ENCODE peak calls at places on chromosomes 2 and 18, in ten cellular contexts. D is neuronal stem cell, E is uterus, I is left ventricle myocardium inferior, Z is hepatocyte, G is breast epithelium, T is lung, W is IMR-90, O is OCI-LY7, P is heart left ventricle. H is an unnamed sample.

GRCh38 chr2:6945087-6945813 is 28.0 kb downstream of the RNF144A start:
- DNase-seq in D (no peak), E (no peak), I (no peak), Z (no peak), G (no peak), T (peak), W (no peak), O (no peak), P (no peak), H (no peak)

GRCh38 chr2:218962859-218963492 is 3.5 kb downstream of the CDK5R2 start:
- DNase-seq in D (peak), E (peak), I (peak), Z (peak), G (no peak), T (peak), W (peak), O (no peak), P (peak), H (peak)

GRCh38 chr2:60868589-60869273 is 12.6 kb upstream of the REL start:
- DNase-seq in D (no peak), E (no peak), I (no peak), Z (no peak), G (no peak), T (no peak), W (no peak), O (no peak), P (no peak), H (no peak)

GRCh38 chr2:202718614-202719013 is 83.8 kb downstream of the FAM117B start:
- DNase-seq in D (no peak), E (no peak), I (no peak), Z (peak), G (no peak), T (no peak), W (peak), O (no peak), P (no peak), H (no peak)

GRCh38 chr2:152336103-152336853 is 1.3 kb downstream of the FMNL2 start:
- DNase-seq in D (peak), E (peak), I (peak), Z (peak), G (no peak), T (peak), W (peak), O (no peak), P (peak), H (peak)

GRCh38 chr2:102540882-102541281 is 67.9 kb downstream of the SLC9A4 start:
- DNase-seq in D (no peak), E (no peak), I (no peak), Z (peak), G (no peak), T (no peak), W (no peak), O (no peak), P (no peak), H (no peak)

GRCh38 chr18:80175451-80176235 is 66.6 kb downstream of the ADNP2 start:
- DNase-seq in D (no peak), E (no peak), I (no peak), Z (no peak), G (no peak), T (no peak), W (no peak), O (no peak), P (peak), H (no peak)

GRCh38 chr2:189129971-189130370 is 49.6 kb downstream of the COL5A2 start:
- DNase-seq in D (no peak), E (no peak), I (no peak), Z (no peak), G (no peak), T (no peak), W (peak), O (no peak), P (no peak), H (no peak)

GRCh38 chr2:239106314-239106908 is 258.5 kb downstream of the TWIST2 start:
- DNase-seq in D (peak), E (no peak), I (peak), Z (peak), G (no peak), T (no peak), W (peak), O (peak), P (no peak), H (peak)

GRCh38 chr18:25736516-25736915 is 353.9 kb downstream of the SS18 start:
- DNase-seq in D (no peak), E (no peak), I (no peak), Z (no peak), G (no peak), T (no peak), W (peak), O (no peak), P (no peak), H (no peak)

GRCh38 chr2:167331636-167332232 is 443.5 kb downstream of the XIRP2 start:
- DNase-seq in D (peak), E (no peak), I (no peak), Z (peak), G (no peak), T (no peak), W (no peak), O (no peak), P (peak), H (no peak)

GRCh38 chr2:9112079-9112721 is 94.4 kb upstream of the ASAP2 start:
- DNase-seq in D (no peak), E (peak), I (no peak), Z (peak), G (no peak), T (peak), W (peak), O (no peak), P (no peak), H (peak)

GRCh38 chr18:23337599-23338444 is 115.3 kb upstream of the RIOK3 start:
- DNase-seq in D (no peak), E (no peak), I (no peak), Z (peak), G (no peak), T (no peak), W (peak), O (no peak), P (no peak), H (no peak)

GRCh38 chr18:30486856-30487255 is 555.7 kb downstream of the DSC3 start:
- DNase-seq in D (no peak), E (no peak), I (no peak), Z (no peak), G (no peak), T (no peak), W (no peak), O (no peak), P (no peak), H (no peak)

GRCh38 chr2:234593636-234594035 is 96.8 kb upstream of the ARL4C start:
- DNase-seq in D (no peak), E (no peak), I (no peak), Z (no peak), G (no peak), T (no peak), W (peak), O (no peak), P (no peak), H (no peak)

GRCh38 chr2:203328735-203329549 is 748 bp downstream of the ABI2 start:
- DNase-seq in D (peak), E (peak), I (peak), Z (peak), G (no peak), T (peak), W (peak), O (peak), P (peak), H (peak)

GRCh38 chr18:74506405-74507119 is 10.4 kb downstream of the CNDP2 start:
- DNase-seq in D (no peak), E (no peak), I (no peak), Z (peak), G (no peak), T (no peak), W (peak), O (no peak), P (no peak), H (no peak)

GRCh38 chr18:74508366-74508765 is 12.2 kb downstream of the CNDP2 start:
- DNase-seq in D (no peak), E (no peak), I (no peak), Z (no peak), G (no peak), T (no peak), W (no peak), O (no peak), P (no peak), H (no peak)

GRCh38 chr18:74507927-74508326 is 11.8 kb downstream of the CNDP2 start:
- DNase-seq in D (no peak), E (no peak), I (no peak), Z (no peak), G (no peak), T (no peak), W (no peak), O (no peak), P (no peak), H (no peak)

GRCh38 chr18:74508821-74509225 is 12.7 kb downstream of the CNDP2 start:
- DNase-seq in D (no peak), E (no peak), I (no peak), Z (peak), G (no peak), T (no peak), W (no peak), O (no peak), P (no peak), H (no peak)

DNA sequence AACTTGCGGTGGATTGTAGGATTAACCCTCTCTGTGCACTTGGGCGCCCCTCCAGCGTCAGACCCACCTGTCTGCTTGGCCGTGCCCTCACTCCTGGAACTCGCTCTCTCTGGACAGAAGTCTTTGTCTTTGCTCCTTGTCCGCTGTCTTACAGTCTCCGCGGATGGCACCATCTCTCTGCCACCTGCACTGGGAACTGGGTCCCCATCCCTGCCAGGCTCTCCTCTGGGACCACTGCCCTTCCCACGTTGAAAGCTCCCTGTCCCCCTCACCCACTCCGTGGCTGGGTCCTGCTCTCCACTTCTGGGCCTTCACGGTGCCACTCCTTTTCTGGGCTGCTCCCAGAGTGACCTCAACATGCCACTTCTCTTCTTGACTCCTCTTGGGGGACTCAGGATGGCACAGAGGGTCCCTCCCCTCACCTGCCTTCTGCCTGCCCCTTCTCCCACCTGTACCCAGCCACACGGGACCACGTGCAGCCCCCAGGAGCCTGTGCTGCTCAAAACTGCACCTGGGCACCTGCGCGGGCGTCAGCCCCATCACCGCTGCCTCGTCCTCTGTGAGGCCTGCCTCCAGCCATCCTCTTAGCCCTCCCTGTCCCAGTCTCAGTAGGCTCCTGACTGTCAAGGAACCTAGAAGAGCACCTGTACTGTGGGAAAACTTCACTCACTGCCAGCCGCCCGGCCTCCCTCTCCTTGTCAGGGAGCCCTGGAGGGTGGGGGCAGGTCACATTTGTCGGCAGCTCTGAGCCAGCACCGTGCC is 11.1 kb downstream of the CNDP2 start:
- DNase-seq in D (no peak), E (no peak), I (no peak), Z (no peak), G (no peak), T (no peak), W (no peak), O (no peak), P (no peak), H (no peak)
- H3K27ac ChIP-seq in D (no peak), E (no peak), I (no peak), Z (no peak), G (no peak), T (no peak), W (no peak), O (no peak), P (no peak), H (peak)

GRCh38 chr18:49564435-49564834 is 2.6 kb downstream of the LIPG start:
- DNase-seq in D (no peak), E (no peak), I (no peak), Z (no peak), G (no peak), T (no peak), W (no peak), O (no peak), P (no peak), H (no peak)
- H3K4me3 ChIP-seq in D (no peak), E (no peak), I (no peak), Z (peak), G (no peak), T (no peak), W (no peak), O (no peak), P (no peak), H (no peak)

GRCh38 chr2:43605851-43606250 is 10.0 kb upstream of the THADA start:
- DNase-seq in D (no peak), E (no peak), I (no peak), Z (no peak), G (no peak), T (no peak), W (peak), O (no peak), P (no peak), H (no peak)

GRCh38 chr2:43612944-43613343 is 17.1 kb upstream of the THADA start:
- DNase-seq in D (no peak), E (peak), I (no peak), Z (no peak), G (no peak), T (peak), W (no peak), O (no peak), P (no peak), H (no peak)

GRCh38 chr2:43611987-43612894 is 16.4 kb upstream of the THADA start:
- DNase-seq in D (peak), E (peak), I (peak), Z (peak), G (peak), T (peak), W (peak), O (peak), P (peak), H (peak)

GRCh38 chr2:43610361-43610760 is 14.5 kb upstream of the THADA start:
- DNase-seq in D (no peak), E (no peak), I (no peak), Z (no peak), G (no peak), T (no peak), W (no peak), O (no peak), P (no peak), H (no peak)

DNA sequence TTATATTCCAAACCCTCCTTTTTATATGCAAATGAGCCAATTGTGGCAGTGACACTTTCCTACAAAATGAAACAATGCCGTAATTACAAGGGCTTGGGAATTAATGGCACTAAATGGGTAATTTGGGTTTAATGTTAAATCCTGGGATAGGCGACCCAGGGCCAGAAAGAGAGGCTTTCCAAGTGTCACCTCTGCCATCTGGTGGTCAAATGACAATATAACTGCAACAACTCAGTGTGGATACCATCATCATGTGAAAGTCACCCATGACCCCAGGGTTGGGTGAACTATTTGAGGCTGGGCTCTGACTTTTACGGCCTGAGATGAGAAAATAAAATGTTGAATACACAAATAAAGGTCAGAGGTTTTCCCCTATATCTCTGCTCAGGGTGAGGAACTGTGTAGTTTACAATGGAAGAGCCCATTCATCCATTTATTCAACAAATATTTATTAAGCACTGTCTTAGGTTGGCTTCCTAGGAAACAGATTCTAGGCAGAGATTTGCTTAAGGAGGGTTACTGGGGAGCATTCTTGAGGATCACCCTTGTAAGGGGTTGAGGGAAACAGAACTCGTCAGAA is 13.6 kb upstream of the THADA start:
- DNase-seq in D (peak), E (peak), I (no peak), Z (peak), G (no peak), T (no peak), W (peak), O (peak), P (no peak), H (peak)
- H3K27ac ChIP-seq in D (no peak), E (no peak), I (no peak), Z (no peak), G (no peak), T (no peak), W (no peak), O (no peak), P (no peak), H (no peak)

GRCh38 chr2:20419752-20420151 is 27.1 kb upstream of the RHOB start:
- DNase-seq in D (no peak), E (no peak), I (no peak), Z (no peak), G (no peak), T (no peak), W (no peak), O (no peak), P (no peak), H (no peak)

GRCh38 chr2:20419007-20419576 is 27.8 kb upstream of the RHOB start:
- DNase-seq in D (no peak), E (no peak), I (no peak), Z (peak), G (peak), T (no peak), W (peak), O (no peak), P (peak), H (no peak)

GRCh38 chr2:20421336-20421987 is 25.4 kb upstream of the RHOB start:
- DNase-seq in D (no peak), E (no peak), I (no peak), Z (no peak), G (no peak), T (no peak), W (no peak), O (no peak), P (no peak), H (no peak)

GRCh38 chr2:20416723-20417122 is 30.2 kb upstream of the RHOB start:
- DNase-seq in D (no peak), E (no peak), I (no peak), Z (no peak), G (no peak), T (no peak), W (no peak), O (no peak), P (no peak), H (no peak)

DNA sequence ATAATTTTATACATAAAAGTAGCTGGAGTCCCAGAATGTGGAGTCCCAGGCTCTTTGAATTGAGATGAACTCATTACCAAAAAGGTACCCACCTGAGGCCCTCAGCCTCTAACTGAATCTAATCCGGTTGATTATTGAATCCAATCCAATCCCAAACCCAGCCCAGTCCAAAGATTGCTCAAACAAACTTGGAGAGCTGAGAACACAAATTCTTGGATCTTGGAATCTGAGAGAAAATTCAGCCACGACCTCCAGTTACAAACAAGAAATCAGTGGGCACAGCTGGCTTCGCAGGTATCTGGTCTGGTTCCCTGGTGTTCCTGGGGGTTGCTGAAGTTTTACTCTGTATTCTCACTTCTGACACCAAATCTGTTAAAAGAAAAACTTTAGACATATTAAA is 28.4 kb upstream of the RHOB start:
- DNase-seq in D (no peak), E (no peak), I (no peak), Z (no peak), G (no peak), T (no peak), W (no peak), O (no peak), P (no peak), H (no peak)
- H3K4me3 ChIP-seq in D (no peak), E (no peak), I (no peak), Z (no peak), G (no peak), T (no peak), W (no peak), O (no peak), P (no peak), H (no peak)

DNA sequence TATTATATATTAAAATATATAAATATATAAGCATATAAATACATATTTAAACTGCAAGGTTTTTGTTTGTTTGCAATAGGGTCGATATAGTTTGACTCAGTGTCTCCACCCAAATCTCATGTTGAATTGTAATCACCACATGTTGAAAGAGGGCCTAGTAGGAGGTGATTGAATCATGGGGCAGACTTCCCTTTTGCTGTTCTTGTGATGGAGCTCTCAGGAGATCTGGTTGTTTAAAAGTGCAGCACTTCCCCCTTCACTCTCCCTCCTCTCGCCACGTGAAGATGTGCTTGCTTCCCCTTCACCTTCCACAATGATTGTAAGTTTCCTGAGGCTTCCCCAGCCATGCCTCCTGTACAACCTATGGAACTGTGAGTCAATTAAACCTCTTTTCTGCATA is 2137.3 kb upstream of the CELF4 start:
- DNase-seq in D (no peak), E (no peak), I (no peak), Z (no peak), G (no peak), T (no peak), W (no peak), O (no peak), P (no peak), H (no peak)
- H3K27ac ChIP-seq in D (no peak), E (no peak), I (no peak), Z (no peak), G (no peak), T (no peak), W (no peak), O (no peak), P (no peak), H (no peak)

GRCh38 chr2:467892-468630 is 180.2 kb upstream of the ALKAL2 start:
- DNase-seq in D (peak), E (no peak), I (no peak), Z (no peak), G (no peak), T (no peak), W (no peak), O (no peak), P (no peak), H (no peak)
- H3K4me3 ChIP-seq in D (peak), E (no peak), I (no peak), Z (no peak), G (peak), T (no peak), W (no peak), O (no peak), P (no peak), H (peak)

DNA sequence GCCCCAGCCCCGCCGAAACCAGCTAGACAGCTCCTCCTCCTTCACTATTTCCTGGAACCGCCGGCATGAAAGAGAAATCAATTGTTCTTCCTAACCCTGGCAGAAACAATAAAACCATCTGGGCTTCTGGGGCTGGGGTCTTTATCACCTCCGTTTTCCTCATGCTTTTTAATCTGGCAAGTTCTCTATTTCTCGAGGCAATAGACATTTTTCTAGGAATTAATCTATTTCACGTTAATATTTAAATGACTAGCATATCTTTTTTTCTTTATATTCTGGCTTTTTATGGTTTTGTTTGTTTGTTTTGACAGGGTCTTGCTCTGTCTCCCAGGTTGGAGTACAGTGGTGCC is 1.4 kb upstream of the KIF1A start:
- DNase-seq in D (no peak), E (no peak), I (no peak), Z (no peak), G (no peak), T (no peak), W (no peak), O (no peak), P (no peak), H (no peak)
- H3K27ac ChIP-seq in D (no peak), E (no peak), I (no peak), Z (peak), G (no peak), T (no peak), W (no peak), O (no peak), P (no peak), H (peak)

GRCh38 chr2:177217247-177217843 is 4.8 kb downstream of the HNRNPA3 start:
- DNase-seq in D (no peak), E (no peak), I (no peak), Z (no peak), G (no peak), T (no peak), W (no peak), O (no peak), P (no peak), H (no peak)
- H3K4me3 ChIP-seq in D (no peak), E (no peak), I (no peak), Z (no peak), G (no peak), T (no peak), W (no peak), O (no peak), P (no peak), H (no peak)